ENCODE peak calls at places on chromosomes 1 and 21, in six cellular contexts. One of them, this sample, is unnamed.

GRCh38 chr1:17929224-17929623 is 174.1 kb downstream of the ACTL8 start:
- DNase-seq in A549: no peak
- DNase-seq in IMR-90: no peak
- DNase-seq in K562: no peak
- DNase-seq in breast epithelium: no peak
- DNase-seq in uterus: no peak
- DNase-seq in this sample: no peak

GRCh38 chr1:29513357-29513756 is 277.0 kb downstream of the PTPRU start:
- DNase-seq in IMR-90: peak
- DNase-seq in breast epithelium: no peak
- DNase-seq in K562: peak
- DNase-seq in uterus: no peak
- DNase-seq in A549: peak
- DNase-seq in this sample: peak

GRCh38 chr1:105793541-105794146 is 1262.8 kb upstream of the PRMT6 start:
- DNase-seq in A549: peak
- DNase-seq in IMR-90: no peak
- DNase-seq in K562: peak
- DNase-seq in breast epithelium: no peak
- DNase-seq in uterus: no peak
- DNase-seq in this sample: no peak

GRCh38 chr1:15429701-15430149 is 8.5 kb upstream of the CTRC start:
- DNase-seq in IMR-90: peak
- DNase-seq in uterus: no peak
- DNase-seq in breast epithelium: no peak
- DNase-seq in A549: peak
- DNase-seq in K562: no peak
- DNase-seq in this sample: no peak

GRCh38 chr1:22975694-22976093 is 3.0 kb upstream of the LACTBL1 start:
- DNase-seq in K562: no peak
- DNase-seq in IMR-90: peak
- DNase-seq in uterus: no peak
- DNase-seq in A549: no peak
- DNase-seq in breast epithelium: no peak
- DNase-seq in this sample: no peak

GRCh38 chr1:173916667-173917066 is 460 bp downstream of the SERPINC1 start:
- DNase-seq in A549: no peak
- DNase-seq in IMR-90: no peak
- DNase-seq in uterus: no peak
- DNase-seq in K562: no peak
- DNase-seq in breast epithelium: no peak
- DNase-seq in this sample: no peak

GRCh38 chr21:45522381-45522780 is 19.9 kb downstream of the SLC19A1 start:
- DNase-seq in IMR-90: no peak
- DNase-seq in breast epithelium: no peak
- DNase-seq in K562: no peak
- DNase-seq in A549: no peak
- DNase-seq in uterus: no peak
- DNase-seq in this sample: no peak

GRCh38 chr1:240308061-240308460 is 216.4 kb downstream of the FMN2 start:
- DNase-seq in IMR-90: no peak
- DNase-seq in breast epithelium: no peak
- DNase-seq in K562: no peak
- DNase-seq in A549: no peak
- DNase-seq in uterus: no peak
- DNase-seq in this sample: no peak

GRCh38 chr1:3020263-3020909 is 881 bp upstream of the ACTRT2 start:
- DNase-seq in K562: no peak
- DNase-seq in uterus: no peak
- DNase-seq in breast epithelium: no peak
- DNase-seq in IMR-90: no peak
- DNase-seq in A549: no peak
- DNase-seq in this sample: no peak

GRCh38 chr1:70436617-70437236 is 25.7 kb downstream of the CTH start:
- DNase-seq in A549: no peak
- DNase-seq in breast epithelium: no peak
- DNase-seq in uterus: peak
- DNase-seq in K562: peak
- DNase-seq in IMR-90: peak
- DNase-seq in this sample: no peak

GRCh38 chr1:240808381-240808780 is 196.4 kb upstream of the GREM2 start:
- DNase-seq in K562: no peak
- DNase-seq in A549: no peak
- DNase-seq in uterus: no peak
- DNase-seq in breast epithelium: no peak
- DNase-seq in IMR-90: no peak
- DNase-seq in this sample: no peak

GRCh38 chr1:30907641-30908445 is 715 bp downstream of the SDC3 start:
- DNase-seq in IMR-90: no peak
- DNase-seq in breast epithelium: no peak
- DNase-seq in A549: no peak
- DNase-seq in K562: no peak
- DNase-seq in uterus: peak
- DNase-seq in this sample: no peak

GRCh38 chr1:94612081-94612480 is 70.5 kb upstream of the F3 start:
- DNase-seq in K562: no peak
- DNase-seq in IMR-90: no peak
- DNase-seq in A549: no peak
- DNase-seq in uterus: no peak
- DNase-seq in breast epithelium: no peak
- DNase-seq in this sample: no peak

GRCh38 chr1:155083865-155084721 is 5.5 kb downstream of the EFNA3 start:
- DNase-seq in IMR-90: no peak
- DNase-seq in breast epithelium: peak
- DNase-seq in A549: peak
- DNase-seq in uterus: peak
- DNase-seq in K562: peak
- DNase-seq in this sample: no peak

GRCh38 chr1:37999434-38000232 is 5.7 kb downstream of the FHL3 start:
- DNase-seq in IMR-90: peak
- DNase-seq in K562: peak
- DNase-seq in A549: peak
- DNase-seq in breast epithelium: peak
- DNase-seq in uterus: peak
- DNase-seq in this sample: no peak

GRCh38 chr21:45555557-45556301 is 13.5 kb upstream of the SLC19A1 start:
- DNase-seq in A549: peak
- DNase-seq in uterus: peak
- DNase-seq in IMR-90: peak
- DNase-seq in breast epithelium: peak
- DNase-seq in K562: peak
- DNase-seq in this sample: no peak

GRCh38 chr1:240719953-240720700 is 108.2 kb upstream of the GREM2 start:
- DNase-seq in uterus: no peak
- DNase-seq in breast epithelium: no peak
- DNase-seq in IMR-90: peak
- DNase-seq in K562: no peak
- DNase-seq in A549: no peak
- DNase-seq in this sample: no peak

GRCh38 chr1:204450461-204451257 is 39.0 kb upstream of the PPP1R15B start:
- DNase-seq in A549: peak
- DNase-seq in breast epithelium: no peak
- DNase-seq in K562: no peak
- DNase-seq in uterus: no peak
- DNase-seq in IMR-90: no peak
- DNase-seq in this sample: no peak

GRCh38 chr1:245751111-245751510 is 596.3 kb downstream of the KIF26B start:
- DNase-seq in A549: no peak
- DNase-seq in K562: no peak
- DNase-seq in uterus: no peak
- DNase-seq in breast epithelium: no peak
- DNase-seq in IMR-90: peak
- DNase-seq in this sample: no peak

GRCh38 chr1:66998972-66999371 is 55.0 kb downstream of the SLC35D1 start:
- DNase-seq in A549: no peak
- DNase-seq in K562: no peak
- DNase-seq in uterus: no peak
- DNase-seq in IMR-90: peak
- DNase-seq in breast epithelium: no peak
- DNase-seq in this sample: no peak

GRCh38 chr21:21028275-21028814 is 30.1 kb downstream of the NCAM2 start:
- DNase-seq in uterus: no peak
- DNase-seq in IMR-90: no peak
- DNase-seq in K562: no peak
- DNase-seq in breast epithelium: no peak
- DNase-seq in A549: no peak
- DNase-seq in this sample: no peak

GRCh38 chr1:92404661-92405060 is 82.1 kb downstream of the GFI1 start:
- DNase-seq in A549: no peak
- DNase-seq in breast epithelium: no peak
- DNase-seq in IMR-90: peak
- DNase-seq in uterus: no peak
- DNase-seq in K562: no peak
- DNase-seq in this sample: no peak

GRCh38 chr1:85707990-85708825 is at the start of gene ZNHIT6:
- DNase-seq in A549: peak
- DNase-seq in IMR-90: peak
- DNase-seq in uterus: peak
- DNase-seq in breast epithelium: peak
- DNase-seq in K562: peak
- DNase-seq in this sample: peak

GRCh38 chr1:85705940-85706339 is 2.3 kb downstream of the ZNHIT6 start:
- DNase-seq in uterus: no peak
- DNase-seq in breast epithelium: no peak
- DNase-seq in K562: no peak
- DNase-seq in IMR-90: no peak
- DNase-seq in A549: no peak
- DNase-seq in this sample: no peak

GRCh38 chr1:85707267-85707989 is 805 bp downstream of the ZNHIT6 start:
- DNase-seq in breast epithelium: no peak
- DNase-seq in K562: peak
- DNase-seq in A549: no peak
- DNase-seq in IMR-90: no peak
- DNase-seq in uterus: no peak
- DNase-seq in this sample: no peak

GRCh38 chr1:85708826-85709222 is 591 bp upstream of the ZNHIT6 start:
- DNase-seq in K562: peak
- DNase-seq in breast epithelium: no peak
- DNase-seq in uterus: no peak
- DNase-seq in IMR-90: no peak
- DNase-seq in A549: peak
- DNase-seq in this sample: no peak
- H3K27ac ChIP-seq in K562: peak
- H3K27ac ChIP-seq in breast epithelium: peak
- H3K27ac ChIP-seq in uterus: peak
- H3K27ac ChIP-seq in IMR-90: no peak
- H3K27ac ChIP-seq in A549: peak
- H3K27ac ChIP-seq in this sample: peak

DNA sequence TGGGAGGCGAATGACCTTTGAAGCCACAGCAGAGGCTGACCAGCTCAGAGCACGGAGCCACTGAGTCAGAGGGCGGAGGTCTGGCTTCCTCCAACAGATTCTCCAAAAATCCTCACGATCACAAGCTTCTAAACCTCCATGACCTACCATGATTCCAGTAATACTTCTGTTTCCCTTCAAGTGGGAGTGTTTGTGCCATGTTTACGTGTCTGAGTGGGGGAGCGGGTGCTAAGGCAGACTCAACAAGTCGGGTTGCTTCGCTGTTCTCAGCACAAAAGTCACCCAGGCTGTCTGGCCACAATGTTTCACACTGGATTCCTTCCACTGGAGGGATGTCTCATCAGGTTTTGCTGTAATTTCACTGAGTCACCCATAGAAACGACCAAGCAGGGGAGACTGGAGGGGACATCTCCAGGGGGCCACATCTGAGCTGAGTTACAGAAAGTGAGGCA is 86.2 kb downstream of the SLC66A1 start:
- DNase-seq in breast epithelium: no peak
- DNase-seq in A549: no peak
- DNase-seq in K562: no peak
- DNase-seq in IMR-90: peak
- DNase-seq in uterus: peak
- DNase-seq in this sample: no peak
- TF ChIP-seq CTCF in breast epithelium: no peak
- TF ChIP-seq CTCF in A549: no peak
- TF ChIP-seq CTCF in K562: no peak
- TF ChIP-seq CTCF in IMR-90: peak
- TF ChIP-seq CTCF in uterus: peak
- TF ChIP-seq CTCF in this sample: no peak

GRCh38 chr1:226984521-226985238 is 44.6 kb downstream of the COQ8A start:
- DNase-seq in A549: no peak
- DNase-seq in K562: no peak
- DNase-seq in breast epithelium: no peak
- DNase-seq in uterus: no peak
- DNase-seq in IMR-90: no peak
- DNase-seq in this sample: no peak
- TF ChIP-seq POLR2A in A549: no peak
- TF ChIP-seq POLR2A in K562: peak
- TF ChIP-seq POLR2A in breast epithelium: no peak
- TF ChIP-seq POLR2A in uterus: no peak
- TF ChIP-seq POLR2A in IMR-90: no peak
- TF ChIP-seq POLR2A in this sample: no peak

DNA sequence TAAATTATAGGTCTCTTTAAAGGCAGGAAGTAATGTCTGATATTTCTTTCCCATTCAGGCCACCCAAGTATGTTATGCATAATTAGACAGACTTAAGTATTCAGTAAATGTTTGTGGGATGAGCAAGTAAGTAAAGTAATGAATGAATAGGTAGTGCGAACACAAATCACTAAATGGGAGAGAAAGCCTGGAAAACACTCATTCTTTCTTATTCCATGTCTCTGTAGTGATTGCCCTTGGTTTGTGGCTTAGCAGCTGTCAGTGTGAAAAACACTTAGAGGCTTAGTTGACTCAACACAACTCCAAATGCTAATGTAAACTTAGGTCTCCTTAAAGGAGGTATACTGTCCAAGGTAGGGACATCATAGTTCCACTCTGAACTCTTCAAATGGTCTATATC is 182.5 kb downstream of the ZC3H11B start:
- DNase-seq in uterus: no peak
- DNase-seq in A549: no peak
- DNase-seq in K562: no peak
- DNase-seq in IMR-90: no peak
- DNase-seq in breast epithelium: no peak
- DNase-seq in this sample: no peak
- H3K27ac ChIP-seq in uterus: no peak
- H3K27ac ChIP-seq in A549: no peak
- H3K27ac ChIP-seq in K562: no peak
- H3K27ac ChIP-seq in IMR-90: no peak
- H3K27ac ChIP-seq in breast epithelium: no peak
- H3K27ac ChIP-seq in this sample: no peak

GRCh38 chr1:228226956-228227791 is 19.3 kb downstream of the OBSCN start:
- DNase-seq in A549: no peak
- DNase-seq in IMR-90: peak
- DNase-seq in breast epithelium: no peak
- DNase-seq in K562: peak
- DNase-seq in uterus: no peak
- DNase-seq in this sample: peak
- TF ChIP-seq CTCF in A549: no peak
- TF ChIP-seq CTCF in IMR-90: peak
- TF ChIP-seq CTCF in breast epithelium: no peak
- TF ChIP-seq CTCF in K562: peak
- TF ChIP-seq CTCF in uterus: no peak
- TF ChIP-seq CTCF in this sample: no peak

This sample was measured in vagina.